ENCODE peak calls at places on chromosomes 16 and 17, in four cellular contexts. R, H, X and Y are unnamed samples.

GRCh38 chr16:69494993-69495392 is 70.6 kb downstream of the CYB5B start:
- DNase-seq in X (peak; percentile 2), H (peak; percentile 16), R (no peak), Y (no peak)

GRCh38 chr16:89120921-89121351 is 27.3 kb downstream of the ACSF3 start:
- DNase-seq in H (no peak), X (no peak), R (no peak), Y (peak; percentile 66)

GRCh38 chr16:2163211-2163881 is 7.8 kb downstream of the TRAF7 start:
- DNase-seq in X (no peak), H (no peak), R (no peak), Y (no peak)

GRCh38 chr16:89293276-89294143 is 76.0 kb downstream of the ZNF778 start:
- DNase-seq in R (no peak), X (peak; percentile 48), H (peak; percentile 42), Y (peak; percentile 49)

GRCh38 chr16:70808371-70808770 is 7.4 kb upstream of the VAC14 start:
- DNase-seq in X (no peak), H (no peak), R (no peak), Y (no peak)

GRCh38 chr16:5845046-5845445 is 747.5 kb upstream of the EEF2KMT start:
- DNase-seq in R (no peak), H (no peak), X (no peak), Y (no peak)

GRCh38 chr16:87945351-87946042 is 5.7 kb upstream of the BANP start:
- DNase-seq in X (peak; percentile 42), H (peak; percentile 83), R (no peak), Y (peak; percentile 89)

GRCh38 chr17:81422776-81423697 is 27.8 kb downstream of the BAHCC1 start:
- DNase-seq in H (peak; percentile 91), X (peak; percentile 50), R (no peak), Y (peak; percentile 77)

GRCh38 chr17:65690626-65691310 is 129.3 kb upstream of the AXIN2 start:
- DNase-seq in R (no peak), X (no peak), H (no peak), Y (no peak)

GRCh38 chr17:80086081-80086480 is 15.3 kb upstream of the GAA start:
- DNase-seq in X (no peak), H (no peak), R (no peak), Y (no peak)

GRCh38 chr17:75288784-75289121 is 480 bp downstream of the SLC25A19 start:
- DNase-seq in R (no peak), X (no peak), H (no peak), Y (no peak)

GRCh38 chr17:74271902-74272563 is 2.0 kb upstream of the DNAI2 start:
- DNase-seq in X (no peak), H (no peak), R (no peak), Y (peak; percentile 77)

GRCh38 chr17:16474012-16474725 is 17.8 kb downstream of the LRRC75A start:
- DNase-seq in X (peak; percentile 47), H (no peak), R (no peak), Y (no peak)

GRCh38 chr16:53150769-53151168 is 96.0 kb downstream of the CHD9 start:
- DNase-seq in R (no peak), X (no peak), H (no peak), Y (no peak)

GRCh38 chr16:31354394-31355291 is at the start of gene ITGAX:
- DNase-seq in H (peak; percentile 8), X (no peak), R (no peak), Y (peak; percentile 90)

GRCh38 chr16:73083271-73083670 is 35.3 kb upstream of the ZFHX3 start:
- DNase-seq in X (no peak), H (no peak), R (no peak), Y (no peak)

GRCh38 chr16:29729116-29729521 is 16.7 kb downstream of the C16orf54 start:
- DNase-seq in H (peak; percentile 56), R (peak; percentile 41), X (peak; percentile 65), Y (no peak)

GRCh38 chr17:64638552-64639198 is 23.4 kb downstream of the SMURF2 start:
- DNase-seq in H (no peak), X (no peak), R (no peak), Y (no peak)

GRCh38 chr16:69706256-69706974 is 19.9 kb downstream of the NQO1 start:
- DNase-seq in X (no peak), R (no peak), H (peak; percentile 30), Y (no peak)

GRCh38 chr17:55366020-55366481 is 55.6 kb downstream of the MMD start:
- DNase-seq in H (no peak), X (no peak), R (no peak), Y (no peak)

GRCh38 chr17:79621151-79621940 is 10.5 kb upstream of the RBFOX3 start:
- DNase-seq in X (no peak), H (no peak), R (no peak), Y (peak; percentile 23)

GRCh38 chr17:55763856-55764255 is 13.0 kb downstream of the PCTP start:
- DNase-seq in X (no peak), R (no peak), H (peak; percentile 33), Y (no peak)

GRCh38 chr17:79933863-79934652 is 94.8 kb upstream of the CBX4 start:
- DNase-seq in R (no peak), X (no peak), H (no peak), Y (peak; percentile 88)

GRCh38 chr17:82881292-82881823 is 41.5 kb upstream of the ZNF750 start:
- DNase-seq in R (no peak), X (no peak), H (no peak), Y (no peak)

GRCh38 chr17:77300016-77300686 is 159.4 kb downstream of the SEC14L1 start:
- DNase-seq in R (no peak), H (no peak), X (no peak), Y (no peak)

GRCh38 chr16:1164975-1165374 is 12.1 kb downstream of the CACNA1H start:
- DNase-seq in H (no peak), R (no peak), X (no peak), Y (no peak)

GRCh38 chr16:57204675-57205074 is 18.5 kb downstream of the RSPRY1 start:
- DNase-seq in H (no peak), X (no peak), R (no peak), Y (no peak)

GRCh38 chr17:60393840-60394529 is 2.1 kb upstream of the USP32 start:
- DNase-seq in R (no peak), X (no peak), H (no peak), Y (no peak)

GRCh38 chr17:47615766-47616424 is 33.8 kb upstream of the KPNB1 start:
- DNase-seq in H (peak; percentile 71), R (no peak), X (peak; percentile 69), Y (no peak)

GRCh38 chr17:7523033-7523432 is 25.8 kb upstream of the TNFSF12 start:
- DNase-seq in X (no peak), H (peak; percentile 17), R (no peak), Y (no peak)

GRCh38 chr17:60792250-60792898 is 114.7 kb downstream of the BCAS3 start:
- DNase-seq in X (no peak), H (no peak), R (no peak), Y (no peak)

DNA sequence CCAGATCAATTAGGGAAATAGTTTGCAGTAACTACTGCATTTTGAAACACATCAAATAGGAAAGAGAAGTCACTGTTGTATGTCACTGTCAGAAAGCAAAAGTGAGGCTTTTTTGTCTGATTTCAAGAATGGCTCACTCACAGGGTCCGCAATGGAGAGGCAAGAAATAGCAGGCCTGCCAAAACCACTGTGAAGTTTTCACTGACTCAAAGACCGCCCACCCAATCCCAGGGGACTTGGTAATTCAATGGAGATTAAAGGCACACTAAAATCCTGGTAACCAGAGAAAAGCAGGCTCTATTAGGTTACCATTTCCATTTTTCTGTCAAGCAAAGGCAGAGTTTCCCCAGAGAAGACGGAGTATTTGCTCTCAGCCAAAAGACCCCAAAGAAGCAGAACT is 56.8 kb downstream of the FOXL1 start:
- DNase-seq in H (peak; percentile 30), X (no peak), R (no peak), Y (no peak)
- H3K4me1 ChIP-seq in H (no peaks in the 10 kb centered on the region), X (no peaks in the 10 kb centered on the region), R (no peaks in the 10 kb centered on the region), Y (no peaks in the 10 kb centered on the region)

GRCh38 chr17:28968269-28968913 is 17.1 kb upstream of the PHF12 start:
- DNase-seq in R (no peak), H (no peak), X (peak; percentile 59), Y (no peak)
- H3K4me1 ChIP-seq in R (no peaks in the 10 kb centered on the region), H (no peaks in the 10 kb centered on the region), X (peaks cover 24% of the 10 kb centered on the region), Y (peaks cover 21% of the 10 kb centered on the region)

GRCh38 chr16:11586375-11586855 is 304 bp downstream of the LITAF start:
- DNase-seq in X (no peak), R (no peak), H (no peak), Y (no peak)
- H3K4me1 ChIP-seq in X (peaks cover 18% of the 10 kb centered on the region), R (peaks cover 33% of the 10 kb centered on the region), H (peaks cover 9% of the 10 kb centered on the region), Y (peaks cover 6% of the 10 kb centered on the region)

GRCh38 chr16:75647492-75648264 is at the start of the genes KARS1 and TERF2IP:
- DNase-seq in R (peak; percentile 78), X (peak; percentile 93), H (peak; percentile 92), Y (peak; percentile 98)
- H3K4me1 ChIP-seq in R (peaks cover 9% of the 10 kb centered on the region), X (peaks cover 17% of the 10 kb centered on the region), H (no peaks in the 10 kb centered on the region), Y (peaks cover 28% of the 10 kb centered on the region)

GRCh38 chr16:67454104-67454503 is 23.2 kb downstream of the HSD11B2 start:
- DNase-seq in R (no peak), H (no peak), X (no peak), Y (no peak)
- H3K4me1 ChIP-seq in R (no peaks in the 10 kb centered on the region), H (peaks cover 10% of the 10 kb centered on the region), X (peaks cover 27% of the 10 kb centered on the region), Y (peaks cover 49% of the 10 kb centered on the region)

DNA sequence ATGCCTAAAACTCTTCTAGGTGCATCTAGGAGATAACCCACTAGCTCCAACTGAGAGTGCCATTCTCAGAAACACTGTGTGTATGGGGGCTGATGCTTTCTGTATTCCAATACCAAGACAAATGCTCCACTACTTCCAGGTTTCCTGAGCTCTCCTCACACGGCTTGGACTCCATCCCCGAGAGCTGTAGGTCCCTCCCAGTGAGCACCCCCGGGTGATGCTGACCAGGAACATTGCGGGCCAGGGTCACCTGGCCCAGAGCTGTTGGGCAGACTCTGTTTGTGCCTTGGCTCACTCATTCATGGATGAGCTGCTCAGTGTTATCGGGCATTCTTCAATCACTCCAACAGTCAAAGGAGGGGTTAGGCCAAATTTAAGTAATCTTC is 7.0 kb downstream of the CUEDC1 start:
- DNase-seq in H (no peak), X (no peak), R (no peak), Y (no peak)
- H3K4me1 ChIP-seq in H (peaks cover 48% of the 10 kb centered on the region), X (peaks cover 6% of the 10 kb centered on the region), R (peaks cover 92% of the 10 kb centered on the region), Y (peaks cover 51% of the 10 kb centered on the region)

GRCh38 chr17:57107498-57108101 is 22.6 kb downstream of the AKAP1 start:
- DNase-seq in X (peak; percentile 49), R (peak; percentile 36), H (no peak), Y (no peak)

GRCh38 chr17:57104461-57105175 is 19.6 kb downstream of the AKAP1 start:
- DNase-seq in H (no peak), R (no peak), X (no peak), Y (no peak)

GRCh38 chr17:57108656-57109392 is 23.8 kb downstream of the AKAP1 start:
- DNase-seq in X (no peak), H (no peak), R (no peak), Y (no peak)

GRCh38 chr17:57106107-57106835 is 21.2 kb downstream of the AKAP1 start:
- DNase-seq in R (no peak), X (no peak), H (no peak), Y (no peak)

GRCh38 chr17:57106836-57107497 is 21.9 kb downstream of the AKAP1 start:
- DNase-seq in X (no peak), H (no peak), R (no peak), Y (no peak)
- H3K4me1 ChIP-seq in X (peaks cover 46% of the 10 kb centered on the region), H (no peaks in the 10 kb centered on the region), R (peaks cover 43% of the 10 kb centered on the region), Y (peaks cover 27% of the 10 kb centered on the region)